ENCODE peak calls at places on chromosomes 5 and 9, in eight cellular contexts. Z, Y, U, F, W, O, X and B are unnamed samples.

GRCh38 chr5:149242339-149242738 is 29.3 kb upstream of the AFAP1L1 start:
- DNase-seq in Z (no peak), Y (no peak), U (no peak), F (no peak), W (no peak), O (no peak), X (no peak), B (no peak)

GRCh38 chr5:132771559-132771998 is 5.5 kb downstream of the SEPTIN8 start:
- DNase-seq in Z (peak), Y (peak), U (peak), F (no peak), W (peak), O (no peak), X (peak), B (no peak)

GRCh38 chr9:112831281-112831851 is 59.3 kb downstream of the SLC46A2 start:
- DNase-seq in Z (peak), Y (peak), U (peak), F (no peak), W (peak), O (peak), X (peak), B (peak)

GRCh38 chr5:36723921-36724320 is 117.5 kb downstream of the SLC1A3 start:
- DNase-seq in Z (no peak), Y (no peak), U (no peak), F (no peak), W (no peak), O (no peak), X (no peak), B (no peak)

GRCh38 chr5:13816126-13816525 is 128.4 kb downstream of the DNAH5 start:
- DNase-seq in Z (no peak), Y (no peak), U (no peak), F (no peak), W (no peak), O (peak), X (no peak), B (peak)

GRCh38 chr9:33852216-33852826 is 35.4 kb downstream of the UBE2R2 start:
- DNase-seq in Z (peak), Y (peak), U (peak), F (no peak), W (peak), O (peak), X (peak), B (peak)

GRCh38 chr5:98314262-98314661 is 459.2 kb upstream of the RGMB start:
- DNase-seq in Z (no peak), Y (no peak), U (peak), F (no peak), W (no peak), O (peak), X (peak), B (peak)

GRCh38 chr9:121945281-121945680 is 147.8 kb downstream of the TTLL11 start:
- DNase-seq in Z (no peak), Y (no peak), U (no peak), F (no peak), W (no peak), O (no peak), X (no peak), B (no peak)

GRCh38 chr5:71693828-71694427 is 25.1 kb upstream of the CARTPT start:
- DNase-seq in Z (no peak), Y (no peak), U (no peak), F (no peak), W (no peak), O (no peak), X (no peak), B (no peak)

GRCh38 chr9:72476617-72477375 is 44.6 kb upstream of the TMC1 start:
- DNase-seq in Z (no peak), Y (peak), U (no peak), F (peak), W (peak), O (peak), X (peak), B (peak)

GRCh38 chr9:108815156-108815555 is 40.6 kb downstream of the ACTL7B start:
- DNase-seq in Z (no peak), Y (no peak), U (no peak), F (no peak), W (no peak), O (peak), X (no peak), B (peak)

DNA sequence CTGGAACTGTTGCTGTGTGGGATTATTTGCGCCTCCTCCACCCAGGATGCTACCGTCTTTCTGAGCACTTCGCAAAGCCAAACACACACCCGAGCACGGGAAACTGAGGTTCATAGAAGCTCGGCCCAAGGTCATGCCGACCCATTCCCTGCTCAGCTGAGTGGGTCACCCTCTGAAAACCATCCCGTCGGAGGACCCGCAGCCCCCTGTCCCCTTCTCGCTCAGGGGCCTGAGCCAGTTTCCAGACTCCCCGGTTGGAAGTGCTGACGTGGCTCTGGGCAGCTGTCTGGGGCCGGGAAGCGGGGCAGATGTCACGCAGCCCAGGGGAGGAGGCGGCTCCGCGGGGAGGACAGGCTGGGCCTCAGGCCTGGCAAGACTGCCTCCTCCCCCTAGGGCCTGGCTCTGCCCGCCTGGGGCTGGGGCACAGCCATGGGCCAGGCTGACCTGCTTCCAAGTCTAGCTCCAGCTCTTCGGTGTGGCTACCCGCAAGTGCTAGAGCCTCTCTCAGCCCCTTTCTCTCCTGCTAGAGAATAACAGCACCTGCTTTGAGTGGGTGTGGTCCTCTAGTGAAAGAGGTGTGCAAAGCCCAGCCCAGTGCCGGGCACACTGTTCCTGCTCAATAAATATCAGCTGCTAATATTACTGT is 9.9 kb upstream of the CXXC5 start:
- DNase-seq in Z (peak), Y (peak), U (peak), F (no peak), W (peak), O (no peak), X (peak), B (no peak)
- H3K4me3 ChIP-seq in Z (peak), Y (no peak), U (peak), F (peak), W (no peak), O (no peak), X (peak), B (no peak)

GRCh38 chr9:89319015-89319905 is 960 bp downstream of the SECISBP2 start:
- DNase-seq in Z (no peak), Y (no peak), U (no peak), F (no peak), W (no peak), O (no peak), X (no peak), B (no peak)
- TF ChIP-seq CTCF in Z (no peak), Y (no peak), U (no peak), F (no peak), W (no peak), O (no peak), X (no peak), B (no peak)

GRCh38 chr9:21919377-21920362 is 74.5 kb downstream of the CDKN2A start:
- DNase-seq in Z (no peak), Y (peak), U (peak), F (peak), W (no peak), O (peak), X (peak), B (peak)
- H3K4me3 ChIP-seq in Z (no peak), Y (no peak), U (no peak), F (no peak), W (no peak), O (no peak), X (no peak), B (no peak)

GRCh38 chr5:79513519-79514390 is at the start of gene HOMER1:
- DNase-seq in Z (peak), Y (peak), U (peak), F (no peak), W (peak), O (peak), X (peak), B (peak)
- TF ChIP-seq CTCF in Z (no peak), Y (no peak), U (no peak), F (no peak), W (no peak), O (peak), X (no peak), B (no peak)

DNA sequence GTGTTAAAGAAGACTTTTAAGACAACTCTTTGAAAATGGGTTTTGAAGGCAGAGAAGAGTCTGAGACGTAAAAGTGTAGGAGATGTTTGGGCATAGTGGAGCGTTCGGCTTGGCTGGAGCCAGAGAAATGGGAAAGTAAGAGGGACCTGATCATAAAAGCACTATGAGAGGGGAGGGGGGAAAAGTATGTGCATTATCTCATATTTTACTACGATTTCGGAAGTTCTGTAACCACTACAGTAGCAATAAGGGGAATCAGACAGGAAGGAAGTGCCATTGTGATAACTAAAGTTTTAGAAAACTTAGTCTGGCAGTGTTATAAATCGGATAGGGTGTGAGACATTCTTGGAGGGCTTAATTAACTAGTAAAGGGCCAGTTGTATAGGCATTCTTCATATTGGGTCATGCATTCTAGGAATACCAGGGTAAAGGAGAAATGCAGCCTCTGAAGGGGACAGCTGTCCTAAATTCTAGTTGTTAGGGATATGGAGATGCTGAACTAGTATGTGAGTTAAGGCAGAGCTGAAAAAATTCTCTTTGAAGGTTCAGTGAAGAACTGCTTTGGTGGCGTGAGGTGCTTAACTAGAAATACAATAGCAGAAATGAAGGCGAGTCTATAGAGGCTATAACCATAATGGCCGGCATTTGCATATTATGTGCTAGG is 83.8 kb upstream of the FREM1 start:
- DNase-seq in Z (no peak), Y (no peak), U (no peak), F (no peak), W (no peak), O (no peak), X (no peak), B (no peak)
- H3K4me3 ChIP-seq in Z (peak), Y (no peak), U (peak), F (peak), W (no peak), O (no peak), X (peak), B (peak)